ENCODE peak calls at places on chromosome 14, in six cellular contexts. M, L, V, U, B and Q are unnamed samples.

GRCh38 chr14:56414231-56414630 is 165.4 kb upstream of the TMEM260 start:
- DNase-seq in V (no peak), L (no peak), U (no peak), M (no peak), B (no peak), Q (peak)

GRCh38 chr14:105060751-105061427 is 4.3 kb downstream of the GPR132 start:
- DNase-seq in M (peak), V (peak), B (no peak), L (no peak), U (peak), Q (peak)

GRCh38 chr14:102241147-102241546 is 63.8 kb downstream of the MOK start:
- DNase-seq in B (no peak), L (no peak), V (no peak), U (no peak), M (no peak), Q (no peak)

GRCh38 chr14:34956906-34957305 is 25.9 kb upstream of the SRP54 start:
- DNase-seq in V (no peak), L (no peak), U (no peak), M (no peak), B (no peak), Q (no peak)

GRCh38 chr14:45253070-45253753 is at the start of gene MIS18BP1:
- DNase-seq in V (peak), L (peak), U (peak), M (peak), B (peak), Q (peak)

GRCh38 chr14:104093366-104094055 is 8.0 kb downstream of the ASPG start:
- DNase-seq in M (no peak), V (peak), B (no peak), L (peak), U (no peak), Q (no peak)

GRCh38 chr14:65826946-65827345 is 414.4 kb downstream of the FUT8 start:
- DNase-seq in L (no peak), V (no peak), B (no peak), M (peak), U (no peak), Q (no peak)

GRCh38 chr14:102096569-102097188 is 9.8 kb upstream of the HSP90AA1 start:
- DNase-seq in U (peak), M (peak), V (peak), L (peak), B (peak), Q (peak)

GRCh38 chr14:104294983-104295680 is 156.7 kb downstream of the KIF26A start:
- DNase-seq in V (peak), L (no peak), U (no peak), B (no peak), M (peak), Q (no peak)

GRCh38 chr14:57089901-57090300 is 178.8 kb downstream of the EXOC5 start:
- DNase-seq in V (no peak), M (no peak), U (no peak), B (no peak), L (no peak), Q (no peak)

GRCh38 chr14:60602312-60602711 is 47.0 kb downstream of the SIX1 start:
- DNase-seq in U (no peak), B (no peak), M (no peak), L (no peak), V (no peak), Q (no peak)

GRCh38 chr14:68675233-68675577 is 117.7 kb downstream of the ZFP36L1 start:
- DNase-seq in L (no peak), U (no peak), B (no peak), V (no peak), M (no peak), Q (no peak)

GRCh38 chr14:26597136-26598080 is at the start of gene NOVA1:
- DNase-seq in V (peak), U (peak), M (peak), L (no peak), B (peak), Q (no peak)

GRCh38 chr14:76323331-76324050 is 52.4 kb upstream of the ESRRB start:
- DNase-seq in L (no peak), V (no peak), U (no peak), M (peak), B (no peak), Q (no peak)

GRCh38 chr14:76153919-76154318 is 2.2 kb downstream of the GPATCH2L start:
- DNase-seq in U (no peak), M (no peak), L (no peak), B (no peak), V (no peak), Q (no peak)

GRCh38 chr14:100900837-100901390 is 2.6 kb downstream of the RTL1 start:
- DNase-seq in V (no peak), L (peak), U (peak), M (peak), B (no peak), Q (peak)

GRCh38 chr14:35159742-35160409 is 37.5 kb downstream of the PRORP start:
- DNase-seq in B (no peak), L (no peak), V (no peak), M (no peak), U (no peak), Q (no peak)

GRCh38 chr14:100159107-100159864 is at the start of gene DEGS2:
- DNase-seq in V (no peak), B (no peak), M (no peak), L (peak), U (peak), Q (no peak)

GRCh38 chr14:73049428-73049827 is 8.9 kb upstream of the RBM25 start:
- DNase-seq in U (no peak), B (no peak), L (no peak), V (no peak), M (no peak), Q (no peak)

GRCh38 chr14:68931474-68932051 is 47.5 kb downstream of the ACTN1 start:
- DNase-seq in L (no peak), U (no peak), B (no peak), V (no peak), M (no peak), Q (no peak)

GRCh38 chr14:75981426-75981825 is 369 bp downstream of the TGFB3 start:
- DNase-seq in B (no peak), U (peak), M (peak), V (no peak), L (peak), Q (no peak)

GRCh38 chr14:101400815-101401214 is 160.5 kb upstream of the DIO3 start:
- DNase-seq in B (no peak), U (no peak), V (no peak), L (no peak), M (no peak), Q (no peak)

GRCh38 chr14:42994001-42994736 is 1387.5 kb downstream of the LRFN5 start:
- DNase-seq in L (no peak), V (no peak), U (no peak), B (no peak), M (no peak), Q (no peak)

GRCh38 chr14:73723411-73723798 is 9.2 kb upstream of the PNMA1 start:
- DNase-seq in U (no peak), B (no peak), V (no peak), M (no peak), L (no peak), Q (no peak)

GRCh38 chr14:80946797-80947196 is 5.3 kb upstream of the CEP128 start:
- DNase-seq in U (no peak), L (no peak), V (no peak), B (no peak), M (no peak), Q (no peak)

GRCh38 chr14:30330452-30330851 is 228.5 kb upstream of the G2E3 start:
- DNase-seq in M (no peak), U (no peak), L (peak), V (no peak), B (no peak), Q (peak)

GRCh38 chr14:99192823-99193222 is 79.2 kb downstream of the BCL11B start:
- DNase-seq in B (no peak), M (no peak), L (no peak), V (no peak), U (no peak), Q (no peak)

GRCh38 chr14:104731249-104731924 is 7.4 kb downstream of the ADSS1 start:
- DNase-seq in M (no peak), B (no peak), V (no peak), L (peak), U (no peak), Q (peak)

GRCh38 chr14:93044601-93045000 is 71.1 kb downstream of the ITPK1 start:
- DNase-seq in U (no peak), V (no peak), L (peak), B (no peak), M (no peak), Q (no peak)

GRCh38 chr14:96567289-96567899 is 65.2 kb downstream of the PAPOLA start:
- DNase-seq in U (no peak), L (no peak), M (no peak), V (no peak), B (no peak), Q (peak)

GRCh38 chr14:104582649-104583048 is 3.1 kb downstream of the C14orf180 start:
- DNase-seq in V (peak), B (peak), L (peak), M (no peak), U (peak), Q (no peak)

GRCh38 chr14:97143011-97143410 is 345.8 kb downstream of the VRK1 start:
- DNase-seq in U (no peak), B (no peak), L (no peak), M (no peak), V (no peak), Q (no peak)

GRCh38 chr14:44914849-44915248 is 46.9 kb downstream of the KLHL28 start:
- DNase-seq in L (no peak), U (no peak), V (no peak), M (no peak), B (no peak), Q (no peak)

GRCh38 chr14:77498120-77498979 is at the start of gene ISM2:
- DNase-seq in U (peak), B (no peak), V (peak), M (no peak), L (peak), Q (peak)

GRCh38 chr14:21257395-21258193 is 11.6 kb downstream of the HNRNPC start:
- DNase-seq in U (no peak), V (no peak), M (no peak), L (no peak), B (no peak), Q (peak)

GRCh38 chr14:21258194-21258888 is 10.9 kb downstream of the HNRNPC start:
- DNase-seq in U (no peak), B (no peak), M (no peak), L (no peak), V (no peak), Q (no peak)

GRCh38 chr14:21261824-21262223 is 7.4 kb downstream of the HNRNPC start:
- DNase-seq in M (no peak), L (no peak), B (no peak), V (no peak), U (no peak), Q (no peak)

GRCh38 chr14:21256539-21257394 is 12.5 kb downstream of the HNRNPC start:
- DNase-seq in M (no peak), V (no peak), B (no peak), U (no peak), L (no peak), Q (peak)

DNA sequence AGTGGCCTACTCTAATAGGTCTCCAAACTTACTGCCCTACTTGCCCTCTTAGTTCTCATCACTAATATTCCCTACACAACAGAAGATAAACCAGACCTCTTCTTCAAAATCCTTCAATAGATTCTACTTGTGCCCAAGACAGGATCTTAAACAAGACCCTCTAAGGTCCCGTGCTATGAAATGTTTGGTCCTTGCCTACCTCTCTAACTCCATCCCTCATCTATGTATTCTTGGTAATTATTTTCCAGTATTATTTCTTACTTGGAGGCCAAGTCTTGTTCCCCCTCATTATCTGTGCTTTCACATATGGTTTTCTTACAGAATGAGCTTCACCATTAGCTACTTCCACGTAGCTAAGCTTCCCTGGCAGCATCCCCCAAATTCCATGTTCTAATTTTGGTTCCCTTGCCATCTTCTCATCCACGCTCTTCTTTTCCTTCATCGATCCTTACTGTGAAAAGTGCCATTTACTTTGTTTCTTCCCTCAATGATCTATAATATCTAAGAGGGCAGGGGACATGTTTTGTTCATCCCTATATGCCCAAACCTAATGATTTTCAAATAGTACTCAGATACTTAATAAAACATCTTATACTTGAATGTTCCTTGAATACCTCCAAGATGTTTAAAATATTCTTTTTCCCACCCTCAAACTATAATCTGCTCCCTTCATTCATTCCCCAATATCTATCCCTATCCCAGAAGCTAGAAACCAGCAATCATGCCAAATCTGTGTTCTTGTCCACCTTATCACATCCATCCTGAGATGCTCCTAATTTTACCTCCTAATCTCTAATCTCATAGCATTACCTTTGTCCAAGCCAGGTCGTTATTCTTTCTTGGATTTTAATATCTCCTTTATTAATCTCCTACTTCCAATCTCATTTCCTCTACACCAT is 10.1 kb downstream of the HNRNPC start:
- DNase-seq in M (no peak), L (no peak), V (no peak), U (no peak), B (no peak), Q (no peak)
- TF ChIP-seq POLR2A in M (no peak), L (peak), V (no peak), U (no peak), B (no peak), Q (no peak)

GRCh38 chr14:71115306-71115705 is 208.0 kb downstream of the PCNX1 start:
- DNase-seq in V (no peak), U (no peak), L (no peak), M (no peak), B (no peak), Q (no peak)

GRCh38 chr14:71116206-71117122 is 209.2 kb downstream of the PCNX1 start:
- DNase-seq in V (no peak), L (no peak), M (no peak), B (no peak), U (no peak), Q (no peak)

GRCh38 chr14:71117839-71118743 is 210.8 kb downstream of the PCNX1 start:
- DNase-seq in M (no peak), L (no peak), V (no peak), U (peak), B (no peak), Q (no peak)

GRCh38 chr14:71113376-71113775 is 206.1 kb downstream of the PCNX1 start:
- DNase-seq in U (no peak), M (no peak), B (no peak), V (no peak), L (no peak), Q (no peak)

GRCh38 chr14:71114580-71114979 is 207.3 kb downstream of the PCNX1 start:
- DNase-seq in U (no peak), M (no peak), V (no peak), L (no peak), B (no peak), Q (no peak)
- TF ChIP-seq POLR2A in U (no peak), M (no peak), V (no peak), L (no peak), B (no peak), Q (no peak)

GRCh38 chr14:22512106-22512814 is 76.8 kb downstream of the DAD1 start:
- DNase-seq in U (no peak), M (no peak), B (no peak), V (no peak), L (no peak), Q (peak)

GRCh38 chr14:22508662-22509035 is 80.4 kb downstream of the DAD1 start:
- DNase-seq in M (no peak), V (no peak), U (no peak), B (no peak), L (no peak), Q (no peak)

GRCh38 chr14:22509036-22509709 is 79.9 kb downstream of the DAD1 start:
- DNase-seq in B (no peak), M (no peak), V (no peak), L (no peak), U (no peak), Q (no peak)

GRCh38 chr14:22509751-22510300 is 79.2 kb downstream of the DAD1 start:
- DNase-seq in V (no peak), M (no peak), L (no peak), B (no peak), U (no peak), Q (peak)

GRCh38 chr14:22510527-22511110 is 78.4 kb downstream of the DAD1 start:
- DNase-seq in U (no peak), L (no peak), B (no peak), V (no peak), M (no peak), Q (no peak)
- TF ChIP-seq POLR2A in U (no peak), L (no peak), B (no peak), V (no peak), M (no peak), Q (no peak)

DNA sequence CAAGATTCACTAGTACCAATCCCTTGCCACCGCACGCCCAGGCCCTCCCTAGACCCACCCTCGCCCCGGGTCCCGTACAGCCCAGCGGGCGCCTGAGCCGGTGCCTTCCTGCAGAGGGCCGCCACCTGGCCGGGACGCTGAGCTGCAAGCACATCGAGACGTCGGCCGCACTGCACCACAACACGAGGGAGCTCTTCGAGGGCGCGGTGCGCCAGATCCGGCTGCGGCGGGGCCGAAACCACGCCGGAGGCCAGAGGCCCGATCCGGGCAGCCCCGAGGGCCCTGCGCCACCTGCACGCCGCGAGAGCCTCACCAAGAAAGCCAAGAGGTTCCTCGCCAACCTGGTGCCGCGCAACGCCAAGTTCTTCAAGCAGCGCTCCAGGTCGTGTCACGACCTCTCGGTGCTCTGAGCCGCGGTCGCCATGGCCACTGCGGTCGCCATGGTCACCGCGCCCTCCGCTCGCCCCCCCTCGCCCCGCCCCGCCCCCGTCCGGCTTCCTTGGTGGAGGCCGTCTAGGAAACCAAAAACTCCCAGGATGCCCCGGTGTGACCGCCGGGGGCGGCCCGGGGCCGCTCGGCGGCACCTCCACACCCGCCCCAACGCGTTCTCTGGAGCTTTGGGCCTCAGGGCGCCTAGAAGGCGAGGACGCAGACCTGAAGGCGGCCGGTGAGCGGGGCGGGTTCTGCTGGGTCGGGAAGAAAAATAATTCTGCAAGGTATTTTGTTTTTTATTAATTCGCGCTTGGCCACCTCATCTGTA is 3.7 kb downstream of the REM2 start:
- DNase-seq in V (peak), U (peak), B (peak), L (peak), M (peak), Q (peak)
- TF ChIP-seq POLR2A in V (peak), U (peak), B (no peak), L (peak), M (no peak), Q (peak)

GRCh38 chr14:89918721-89919120 is 35.8 kb downstream of the EFCAB11 start:
- DNase-seq in U (no peak), M (no peak), V (no peak), B (no peak), L (no peak), Q (no peak)
- TF ChIP-seq POLR2A in U (no peak), M (no peak), V (no peak), B (no peak), L (no peak), Q (no peak)

GRCh38 chr14:24215495-24216344 is at the start of gene MDP1:
- DNase-seq in V (peak), M (peak), L (peak), U (peak), B (peak), Q (peak)
- TF ChIP-seq POLR2A in V (peak), M (no peak), L (peak), U (peak), B (peak), Q (peak)

GRCh38 chr14:52552063-52552988 is at the start of the genes GPR137C and TXNDC16:
- DNase-seq in L (peak), U (peak), M (peak), V (peak), B (peak), Q (peak)
- TF ChIP-seq POLR2A in L (peak), U (peak), M (no peak), V (peak), B (peak), Q (peak)